ENCODE peak calls at places on chromosomes 4 and X, in eight cellular contexts. M, I, W, F, S, O, B and K are unnamed samples.

GRCh38 chrX:138034136-138034535 is 468.2 kb downstream of the ZIC3 start:
- DNase-seq in W (no peak), I (peak; percentile 10), O (no peak), F (no peak), B (no peak), S (no peak), M (peak; percentile 11), K (no peak)

GRCh38 chr4:23920296-23920695 is 30.4 kb upstream of the PPARGC1A start:
- DNase-seq in M (no peak), S (no peak), O (peak; percentile 6), F (no peak), B (no peak), W (no peak), I (no peak), K (no peak)

GRCh38 chrX:135396109-135396508 is 25.6 kb upstream of the SMIM10L2A start:
- DNase-seq in I (no peak), M (no peak), O (no peak), F (no peak), B (no peak), S (no peak), W (no peak), K (peak; percentile 1)

GRCh38 chr4:36274158-36274557 is 7.3 kb upstream of the DTHD1 start:
- DNase-seq in S (no peak), I (no peak), M (no peak), F (no peak), W (no peak), B (no peak), O (no peak), K (no peak)

GRCh38 chr4:67204441-67204840 is 340.9 kb downstream of the CENPC start:
- DNase-seq in B (no peak), M (no peak), S (no peak), F (no peak), I (no peak), O (no peak), W (no peak), K (no peak)

GRCh38 chrX:79568309-79568708 is 201.2 kb upstream of the ITM2A start:
- DNase-seq in M (no peak), W (no peak), F (no peak), B (no peak), S (no peak), I (no peak), O (no peak), K (no peak)

GRCh38 chr4:112086036-112086434 is 59.2 kb upstream of the FAM241A start:
- DNase-seq in F (no peak), B (no peak), M (no peak), S (no peak), W (no peak), I (no peak), O (no peak), K (no peak)

GRCh38 chr4:177442623-177443155 is 452 bp upstream of the AGA start:
- DNase-seq in F (no peak), S (no peak), M (no peak), B (no peak), W (peak; percentile 63), O (no peak), I (no peak), K (no peak)

GRCh38 chrX:20418379-20418778 is 151.7 kb upstream of the RPS6KA3 start:
- DNase-seq in W (no peak), B (no peak), M (no peak), F (no peak), O (no peak), S (no peak), I (no peak), K (no peak)

GRCh38 chr4:5812506-5813229 is 80.2 kb downstream of the CRMP1 start:
- DNase-seq in O (peak; percentile 79), S (no peak), B (peak; percentile 64), F (no peak), W (peak; percentile 92), I (peak; percentile 81), M (peak; percentile 75), K (no peak)

GRCh38 chrX:153381684-153382532 is 19.2 kb downstream of the PNMA6E start:
- DNase-seq in W (no peak), S (no peak), F (no peak), M (peak; percentile 78), B (no peak), I (peak; percentile 43), O (peak; percentile 92), K (no peak)

GRCh38 chr4:169147217-169147616 is 123.5 kb downstream of the SH3RF1 start:
- DNase-seq in I (no peak), O (no peak), B (no peak), M (no peak), S (no peak), W (no peak), F (no peak), K (no peak)

GRCh38 chrX:106404512-106404911 is 207.3 kb upstream of the RADX start:
- DNase-seq in I (no peak), M (no peak), O (no peak), B (no peak), S (no peak), F (no peak), W (no peak), K (no peak)

DNA sequence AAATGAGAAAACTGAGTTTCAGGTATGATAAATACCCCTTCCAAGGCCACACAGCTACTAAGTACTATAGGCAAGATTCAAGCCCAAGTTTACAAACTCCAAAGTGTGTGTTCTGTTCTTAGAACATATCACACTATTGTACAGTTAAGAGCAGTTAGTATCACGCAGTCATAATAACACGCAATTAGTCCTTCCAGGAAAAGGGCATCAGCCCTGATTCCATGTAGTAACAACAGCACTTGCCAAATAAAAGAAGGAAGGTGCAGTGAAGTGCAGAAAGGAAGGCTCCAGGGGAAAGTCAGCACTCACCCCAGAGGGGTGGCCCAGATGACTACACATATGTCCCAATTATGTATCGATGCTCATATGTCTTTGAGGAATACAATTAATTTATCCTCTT is 4.4 kb downstream of the TASL start:
- DNase-seq in W (no peak), S (no peak), M (no peak), O (no peak), I (no peak), F (no peak), B (no peak), K (no peak)
- H3K36me3 ChIP-seq in W (no peaks in the 10 kb centered on the region), S (no peaks in the 10 kb centered on the region), M (no peaks in the 10 kb centered on the region), O (no peaks in the 10 kb centered on the region), I (no peaks in the 10 kb centered on the region), F (no peaks in the 10 kb centered on the region), B (no peaks in the 10 kb centered on the region), K (no peaks in the 10 kb centered on the region)

GRCh38 chrX:155048997-155049619 is 21.8 kb downstream of the CMC4 start:
- DNase-seq in M (peak; percentile 67), W (peak; percentile 86), S (no peak), F (no peak), B (peak; percentile 69), I (peak; percentile 73), O (peak; percentile 66), K (no peak)

GRCh38 chrX:155052738-155053498 is 18.0 kb downstream of the CMC4 start:
- DNase-seq in O (no peak), F (no peak), B (no peak), M (no peak), S (no peak), W (no peak), I (no peak), K (no peak)

GRCh38 chrX:155046129-155046810 is 19.6 kb downstream of the FUNDC2 start:
- DNase-seq in O (no peak), F (no peak), I (no peak), M (no peak), S (no peak), B (no peak), W (no peak), K (no peak)

GRCh38 chrX:155046811-155047528 is 20.3 kb downstream of the FUNDC2 start:
- DNase-seq in I (no peak), O (no peak), S (no peak), M (no peak), B (no peak), F (no peak), W (no peak), K (no peak)
- H3K4me3 ChIP-seq in I (no peak overlapping the region), O (no peak overlapping the region), S (no peak overlapping the region), M (no peak overlapping the region), B (no peak overlapping the region), F (no peak overlapping the region), W (no peak overlapping the region), K (no peak overlapping the region)

GRCh38 chr4:85774489-85774888 is 299.5 kb downstream of the ARHGAP24 start:
- DNase-seq in S (no peak), W (no peak), I (no peak), B (no peak), O (no peak), M (no peak), F (no peak), K (no peak)
- H3K4me1 ChIP-seq in S (peaks cover 25% of the 10 kb centered on the region), W (peaks cover 32% of the 10 kb centered on the region), I (peaks cover 16% of the 10 kb centered on the region), B (peaks cover 8% of the 10 kb centered on the region), O (peaks cover 4% of the 10 kb centered on the region), M (peaks cover 9% of the 10 kb centered on the region), F (peaks cover 10% of the 10 kb centered on the region), K (peaks cover under 1% of the 10 kb centered on the region)

GRCh38 chr4:53459548-53459947 is 82.1 kb downstream of the FIP1L1 start:
- DNase-seq in F (no peak), B (no peak), S (no peak), O (peak; percentile 29), W (no peak), M (peak; percentile 79), I (no peak), K (no peak)

GRCh38 chr4:53463340-53463739 is 85.9 kb downstream of the FIP1L1 start:
- DNase-seq in O (no peak), W (no peak), S (no peak), B (no peak), M (no peak), I (no peak), F (no peak), K (no peak)

GRCh38 chr4:53465291-53465690 is 87.8 kb downstream of the FIP1L1 start:
- DNase-seq in I (no peak), F (no peak), B (no peak), S (no peak), M (no peak), W (no peak), O (no peak), K (no peak)

GRCh38 chr4:53465891-53466290 is 88.5 kb downstream of the FIP1L1 start:
- DNase-seq in B (no peak), O (no peak), W (no peak), F (no peak), I (no peak), M (no peak), S (no peak), K (no peak)

DNA sequence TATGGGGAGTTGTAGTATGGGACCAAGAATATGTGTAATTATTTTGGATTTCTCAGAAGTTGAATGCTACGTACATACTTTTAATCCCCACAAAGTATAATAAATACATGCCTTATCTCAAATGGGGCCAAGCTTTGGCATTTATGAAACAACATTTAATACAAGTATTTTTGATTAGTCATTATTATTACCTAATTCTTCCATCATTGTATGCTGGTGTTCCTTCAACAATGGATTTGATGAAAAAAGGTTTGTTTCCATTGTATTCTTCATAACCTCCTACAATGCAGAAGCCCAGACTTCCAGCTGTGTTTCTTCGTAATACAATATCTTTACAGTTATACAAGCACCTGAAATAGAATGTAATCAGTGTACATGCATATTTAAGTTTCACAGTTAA is 83.8 kb downstream of the FIP1L1 start:
- DNase-seq in S (no peak), M (no peak), O (no peak), F (no peak), W (no peak), B (no peak), I (no peak), K (no peak)
- H3K36me3 ChIP-seq in S (no peaks in the 10 kb centered on the region), M (peaks cover 20% of the 10 kb centered on the region), O (peaks cover 4% of the 10 kb centered on the region), F (peaks cover 48% of the 10 kb centered on the region), W (peaks cover 56% of the 10 kb centered on the region), B (no peaks in the 10 kb centered on the region), I (peaks cover 5% of the 10 kb centered on the region), K (peaks cover 5% of the 10 kb centered on the region)

GRCh38 chr4:19857405-19857804 is 394.3 kb upstream of the SLIT2 start:
- DNase-seq in S (no peak), W (no peak), I (no peak), O (peak; percentile 32), F (no peak), M (no peak), B (no peak), K (no peak)
- H3K4me3 ChIP-seq in S (no peak overlapping the region), W (no peak overlapping the region), I (no peak overlapping the region), O (no peak overlapping the region), F (no peak overlapping the region), M (no peak overlapping the region), B (no peak overlapping the region), K (no peak overlapping the region)